ENCODE peak calls at places on chromosomes 1 and 21, in ten cellular contexts. T, A, D, G, M, E, I, O, P and Z are unnamed samples.

GRCh38 chr1:94746635-94747525 is 73.3 kb upstream of the SLC44A3 start:
- DNase-seq in T (peak; percentile 53), A (peak; percentile 19), D (no peak), G (no peak), M (no peak), E (no peak), I (no peak), O (no peak), P (no peak), Z (no peak)

GRCh38 chr1:916173-917075 is 7.3 kb upstream of the SAMD11 start:
- DNase-seq in T (no peak), A (peak; percentile 6), D (no peak), G (peak; percentile 60), M (no peak), E (no peak), I (no peak), O (peak; percentile 51), P (peak; percentile 75), Z (peak; percentile 29)

GRCh38 chr1:59057211-59057694 is 239.6 kb upstream of the FGGY start:
- DNase-seq in T (peak; percentile 45), A (peak; percentile 80), D (no peak), G (peak; percentile 92), M (no peak), E (peak; percentile 91), I (peak; percentile 46), O (peak; percentile 66), P (peak; percentile 56), Z (peak; percentile 99)

GRCh38 chr1:32339363-32339978 is 3.4 kb upstream of the MARCKSL1 start:
- DNase-seq in T (no peak), A (no peak), D (no peak), G (no peak), M (no peak), E (peak; percentile 47), I (no peak), O (no peak), P (no peak), Z (peak; percentile 68)

GRCh38 chr1:12692967-12693782 is 22.7 kb upstream of the AADACL3 start:
- DNase-seq in T (no peak), A (no peak), D (no peak), G (no peak), M (no peak), E (no peak), I (no peak), O (no peak), P (no peak), Z (peak; percentile 60)

GRCh38 chr1:41677586-41677985 is 193.1 kb upstream of the EDN2 start:
- DNase-seq in T (no peak), A (no peak), D (no peak), G (no peak), M (no peak), E (no peak), I (no peak), O (no peak), P (no peak), Z (no peak)

GRCh38 chr1:204011426-204011825 is 61.5 kb upstream of the SOX13 start:
- DNase-seq in T (no peak), A (no peak), D (no peak), G (no peak), M (no peak), E (no peak), I (no peak), O (no peak), P (no peak), Z (no peak)

GRCh38 chr1:147700042-147700711 is 29.9 kb upstream of the ACP6 start:
- DNase-seq in T (peak; percentile 89), A (peak; percentile 32), D (no peak), G (no peak), M (peak; percentile 71), E (peak; percentile 73), I (peak; percentile 76), O (peak; percentile 72), P (peak; percentile 71), Z (peak; percentile 76)

GRCh38 chr1:92441316-92442311 is 45.1 kb downstream of the GFI1 start:
- DNase-seq in T (peak; percentile 37), A (no peak), D (no peak), G (no peak), M (no peak), E (no peak), I (peak; percentile 85), O (peak; percentile 81), P (peak; percentile 61), Z (no peak)

GRCh38 chr1:79519084-79519760 is 512.7 kb upstream of the ADGRL4 start:
- DNase-seq in T (no peak), A (no peak), D (no peak), G (no peak), M (no peak), E (no peak), I (no peak), O (no peak), P (no peak), Z (no peak)

GRCh38 chr21:46379105-46379504 is 55.1 kb downstream of the PCNT start:
- DNase-seq in T (no peak), A (no peak), D (no peak), G (no peak), M (no peak), E (no peak), I (no peak), O (no peak), P (no peak), Z (no peak)

GRCh38 chr1:212247179-212247721 is 38.0 kb upstream of the PPP2R5A start:
- DNase-seq in T (no peak), A (no peak), D (no peak), G (no peak), M (no peak), E (peak; percentile 27), I (no peak), O (no peak), P (no peak), Z (peak; percentile 48)

GRCh38 chr1:93296555-93297154 is 49.1 kb upstream of the DR1 start:
- DNase-seq in T (no peak), A (no peak), D (no peak), G (no peak), M (no peak), E (no peak), I (no peak), O (no peak), P (no peak), Z (no peak)

GRCh38 chr1:93440272-93440671 is 7.6 kb upstream of the FNBP1L start:
- DNase-seq in T (no peak), A (no peak), D (no peak), G (no peak), M (no peak), E (no peak), I (no peak), O (no peak), P (no peak), Z (no peak)

GRCh38 chr21:43286196-43286595 is 117.4 kb downstream of the CRYAA start:
- DNase-seq in T (no peak), A (no peak), D (no peak), G (no peak), M (no peak), E (no peak), I (no peak), O (peak; percentile 1), P (no peak), Z (no peak)

GRCh38 chr21:17454315-17455027 is 58.4 kb upstream of the CXADR start:
- DNase-seq in T (peak; percentile 85), A (no peak), D (no peak), G (no peak), M (no peak), E (peak; percentile 87), I (peak; percentile 21), O (peak; percentile 81), P (no peak), Z (peak; percentile 79)

DNA sequence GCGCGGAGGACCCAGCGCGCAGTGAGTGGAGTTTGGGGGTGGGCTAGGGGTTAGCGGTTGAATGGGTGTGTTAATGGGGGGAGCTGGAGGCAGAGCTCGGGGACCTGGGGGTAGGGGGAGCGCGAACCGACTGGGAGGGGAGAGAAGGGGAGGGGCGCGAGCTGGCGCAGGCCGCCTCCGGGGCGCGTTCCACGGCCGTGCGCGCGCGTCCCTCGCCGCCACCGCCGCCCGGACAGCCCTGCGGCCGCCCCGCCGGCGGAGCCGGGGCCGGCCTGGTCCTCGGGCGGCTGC is at the start of gene ADGRL2:
- DNase-seq in T (no peak), A (peak; percentile 66), D (no peak), G (peak; percentile 70), M (no peak), E (no peak), I (peak; percentile 37), O (peak; percentile 38), P (peak; percentile 26), Z (no peak)
- H3K4me3 ChIP-seq in T (peak within 1 kb of the TSS; percentile 98), A (peak within 1 kb of the TSS; percentile 91), D (peak within 1 kb of the TSS; percentile 62), G (peak within 1 kb of the TSS; percentile 87), M (no peak within 1 kb of the TSS), E (peak within 1 kb of the TSS; percentile 72), I (peak within 1 kb of the TSS; percentile 53), O (peak within 1 kb of the TSS; percentile 72), P (peak within 1 kb of the TSS; percentile 79), Z (peak within 1 kb of the TSS; percentile 86)

DNA sequence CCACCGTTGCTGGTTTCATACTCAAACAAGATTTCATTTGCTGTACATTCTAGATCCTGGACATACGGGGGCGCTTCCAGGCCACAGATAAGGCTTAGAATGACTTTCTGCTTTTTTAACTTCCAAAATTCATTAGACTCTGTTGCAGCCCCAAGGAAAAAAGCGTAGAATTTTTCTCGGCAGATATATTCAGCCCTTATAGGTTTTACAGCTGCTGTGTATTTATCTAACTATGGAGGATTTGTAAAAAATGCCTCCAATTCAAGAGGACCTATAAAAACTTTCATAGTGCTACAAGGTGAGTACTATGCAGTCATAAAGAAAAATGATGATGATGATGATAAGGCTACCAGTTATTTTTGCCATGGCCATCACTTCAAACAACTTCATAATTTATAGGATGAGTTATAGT is 51.6 kb downstream of the SLC30A10 start:
- DNase-seq in T (peak; percentile 13), A (no peak), D (no peak), G (no peak), M (no peak), E (peak; percentile 12), I (no peak), O (no peak), P (no peak), Z (peak; percentile 3)
- TF ChIP-seq CTCF in T (peak; percentile 46), A (no peak), D (no peak), G (no peak), M (no peak), E (peak; percentile 35), I (no peak), O (no peak), P (no peak), Z (peak; percentile 8)

GRCh38 chr1:29576510-29576909 is 340.2 kb downstream of the PTPRU start:
- DNase-seq in T (no peak), A (no peak), D (no peak), G (no peak), M (no peak), E (no peak), I (no peak), O (no peak), P (no peak), Z (no peak)
- H3K4me3 ChIP-seq in T (no peak overlapping the region), A (no peak overlapping the region), D (no peak overlapping the region), G (no peak overlapping the region), M (no peak overlapping the region), E (no peak overlapping the region), I (no peak overlapping the region), O (no peak overlapping the region), P (no peak overlapping the region), Z (no peak overlapping the region)

GRCh38 chr1:18922319-18922726 is 20.0 kb upstream of the ALDH4A1 start:
- DNase-seq in T (peak; percentile 58), A (peak; percentile 78), D (peak; percentile 81), G (peak; percentile 97), M (no peak), E (peak; percentile 83), I (peak; percentile 50), O (no peak), P (peak; percentile 69), Z (peak; percentile 95)
- TF ChIP-seq CTCF in T (no peak), A (no peak), D (no peak), G (peak; percentile 52), M (no peak), E (peak; percentile 16), I (no peak), O (no peak), P (peak; percentile 20), Z (peak; percentile 30)